ENCODE peak calls at places on chromosome 2, in five cellular contexts. W, A, X, N and L are unnamed samples.

GRCh38 chr2:28594029-28594368 is 98.1 kb downstream of the PLB1 start:
- DNase-seq in W (no peak), A (no peak), X (no peak), N (no peak), L (no peak)

GRCh38 chr2:118847447-118848172 is at the start of gene EN1:
- DNase-seq in W (peak; percentile 98), A (peak; percentile 90), X (peak; percentile 92), N (no peak), L (no peak)

GRCh38 chr2:159046966-159047365 is 78.5 kb downstream of the TANC1 start:
- DNase-seq in W (peak; percentile 44), A (no peak), X (no peak), N (no peak), L (no peak)

GRCh38 chr2:134407154-134407890 is 153.4 kb downstream of the MGAT5 start:
- DNase-seq in W (no peak), A (no peak), X (no peak), N (no peak), L (no peak)

GRCh38 chr2:188607501-188607900 is 315.8 kb downstream of the GULP1 start:
- DNase-seq in W (peak; percentile 7), A (peak; percentile 52), X (no peak), N (no peak), L (no peak)

GRCh38 chr2:16050261-16051045 is 110.1 kb downstream of the MYCN start:
- DNase-seq in W (no peak), A (no peak), X (no peak), N (no peak), L (no peak)

GRCh38 chr2:237473474-237474453 is 13.3 kb upstream of the MLPH start:
- DNase-seq in W (peak; percentile 74), A (peak; percentile 90), X (no peak), N (no peak), L (no peak)

GRCh38 chr2:160229591-160229990 is 29.5 kb upstream of the ITGB6 start:
- DNase-seq in W (peak; percentile 80), A (no peak), X (no peak), N (no peak), L (no peak)

GRCh38 chr2:147449323-147450080 is 395.3 kb upstream of the ACVR2A start:
- DNase-seq in W (peak; percentile 15), A (no peak), X (no peak), N (peak; percentile 2), L (no peak)

GRCh38 chr2:73982140-73982617 is 2.5 kb upstream of the TET3 start:
- DNase-seq in W (peak; percentile 88), A (no peak), X (no peak), N (no peak), L (no peak)

GRCh38 chr2:74031203-74031602 is 46.5 kb downstream of the TET3 start:
- DNase-seq in W (no peak), A (no peak), X (no peak), N (no peak), L (no peak)

GRCh38 chr2:99836670-99837069 is 305.7 kb downstream of the AFF3 start:
- DNase-seq in W (peak; percentile 22), A (no peak), X (no peak), N (no peak), L (no peak)

GRCh38 chr2:145815933-145816332 is 1296.0 kb upstream of the ZEB2 start:
- DNase-seq in W (peak; percentile 25), A (no peak), X (no peak), N (no peak), L (no peak)

GRCh38 chr2:237459226-237459625 is 27.8 kb upstream of the MLPH start:
- DNase-seq in W (peak; percentile 53), A (no peak), X (no peak), N (no peak), L (no peak)

GRCh38 chr2:33616873-33617272 is 17.8 kb upstream of the FAM98A start:
- DNase-seq in W (no peak), A (peak; percentile 23), X (no peak), N (no peak), L (no peak)

GRCh38 chr2:60262178-60262577 is 291.3 kb downstream of the BCL11A start:
- DNase-seq in W (no peak), A (no peak), X (no peak), N (no peak), L (no peak)

GRCh38 chr2:213995400-213996105 is 415.3 kb upstream of the VWC2L start:
- DNase-seq in W (peak; percentile 98), A (peak; percentile 75), X (no peak), N (no peak), L (no peak)

GRCh38 chr2:225072444-225072843 is 30.2 kb upstream of the DOCK10 start:
- DNase-seq in W (no peak), A (no peak), X (no peak), N (no peak), L (peak; percentile 2)

GRCh38 chr2:172380436-172381274 is 46.7 kb upstream of the ITGA6 start:
- DNase-seq in W (no peak), A (no peak), X (no peak), N (no peak), L (peak; percentile 92)

GRCh38 chr2:64036343-64036742 is 17.1 kb upstream of the VPS54 start:
- DNase-seq in W (peak; percentile 90), A (peak; percentile 66), X (no peak), N (no peak), L (no peak)

GRCh38 chr2:17538022-17538843 is 2.3 kb upstream of the VSNL1 start:
- DNase-seq in W (peak; percentile 63), A (peak; percentile 4), X (no peak), N (no peak), L (no peak)

GRCh38 chr2:162266468-162266754 is 23.2 kb upstream of the FAP start:
- DNase-seq in W (no peak), A (no peak), X (no peak), N (no peak), L (no peak)

GRCh38 chr2:159971365-159972122 is 90.9 kb downstream of the PLA2R1 start:
- DNase-seq in W (no peak), A (no peak), X (no peak), N (no peak), L (no peak)

GRCh38 chr2:3774336-3774735 is 71.0 kb downstream of the DCDC2C start:
- DNase-seq in W (no peak), A (no peak), X (no peak), N (no peak), L (no peak)

GRCh38 chr2:58562281-58562680 is 321.2 kb upstream of the FANCL start:
- DNase-seq in W (peak; percentile 27), A (peak; percentile 48), X (no peak), N (no peak), L (no peak)

GRCh38 chr2:191740016-191740419 is 62.1 kb downstream of the NABP1 start:
- DNase-seq in W (peak; percentile 49), A (no peak), X (no peak), N (peak; percentile 14), L (no peak)

GRCh38 chr2:1051075-1051474 is 100.4 kb downstream of the SNTG2 start:
- DNase-seq in W (peak; percentile 34), A (peak; percentile 7), X (no peak), N (no peak), L (peak; percentile 27)